ENCODE peak calls at places on chromosomes 3 and 15, in four cellular contexts. One of them, this sample, is unnamed.

GRCh38 chr15:63019539-63020109 is 22.9 kb upstream of the TPM1 start:
- DNase-seq in CD8-positive, alpha-beta memory T cell: no peak
- DNase-seq in ascending aorta: no peak
- DNase-seq in colonic mucosa: peak; percentile 42
- DNase-seq in this sample: no peak

GRCh38 chr3:35760147-35760546 is 120.8 kb downstream of the ARPP21 start:
- DNase-seq in CD8-positive, alpha-beta memory T cell: no peak
- DNase-seq in ascending aorta: no peak
- DNase-seq in colonic mucosa: no peak
- DNase-seq in this sample: no peak

GRCh38 chr15:43702174-43702573 is 8.5 kb downstream of the CKMT1A start:
- DNase-seq in colonic mucosa: no peak
- DNase-seq in CD8-positive, alpha-beta memory T cell: no peak
- DNase-seq in ascending aorta: no peak
- DNase-seq in this sample: no peak

GRCh38 chr3:37852097-37852496 is 9.6 kb upstream of the CTDSPL start:
- DNase-seq in ascending aorta: no peak
- DNase-seq in CD8-positive, alpha-beta memory T cell: no peak
- DNase-seq in colonic mucosa: no peak
- DNase-seq in this sample: no peak

GRCh38 chr3:150763841-150764483 is 993 bp upstream of the SIAH2 start:
- DNase-seq in colonic mucosa: peak; percentile 77
- DNase-seq in CD8-positive, alpha-beta memory T cell: peak; percentile 62
- DNase-seq in ascending aorta: peak; percentile 83
- DNase-seq in this sample: peak; percentile 81

GRCh38 chr15:89632563-89633430 is 22.5 kb downstream of the KIF7 start:
- DNase-seq in CD8-positive, alpha-beta memory T cell: no peak
- DNase-seq in colonic mucosa: no peak
- DNase-seq in ascending aorta: no peak
- DNase-seq in this sample: no peak

GRCh38 chr3:25592510-25592968 is 72.2 kb downstream of the TOP2B start:
- DNase-seq in ascending aorta: peak; percentile 78
- DNase-seq in CD8-positive, alpha-beta memory T cell: no peak
- DNase-seq in colonic mucosa: no peak
- DNase-seq in this sample: no peak

GRCh38 chr3:45056608-45057301 is 30.7 kb downstream of the CLEC3B start:
- DNase-seq in ascending aorta: no peak
- DNase-seq in CD8-positive, alpha-beta memory T cell: no peak
- DNase-seq in colonic mucosa: no peak
- DNase-seq in this sample: no peak

GRCh38 chr3:189508784-189509489 is 122.3 kb upstream of the TP63 start:
- DNase-seq in colonic mucosa: no peak
- DNase-seq in CD8-positive, alpha-beta memory T cell: no peak
- DNase-seq in ascending aorta: no peak
- DNase-seq in this sample: no peak

GRCh38 chr15:70100495-70101331 is 3.0 kb upstream of the TLE3 start:
- DNase-seq in CD8-positive, alpha-beta memory T cell: peak; percentile 76
- DNase-seq in ascending aorta: peak; percentile 79
- DNase-seq in colonic mucosa: peak; percentile 66
- DNase-seq in this sample: peak; percentile 71

GRCh38 chr3:45078910-45079522 is 52.9 kb downstream of the CLEC3B start:
- DNase-seq in CD8-positive, alpha-beta memory T cell: no peak
- DNase-seq in ascending aorta: no peak
- DNase-seq in colonic mucosa: peak; percentile 53
- DNase-seq in this sample: peak; percentile 47

DNA sequence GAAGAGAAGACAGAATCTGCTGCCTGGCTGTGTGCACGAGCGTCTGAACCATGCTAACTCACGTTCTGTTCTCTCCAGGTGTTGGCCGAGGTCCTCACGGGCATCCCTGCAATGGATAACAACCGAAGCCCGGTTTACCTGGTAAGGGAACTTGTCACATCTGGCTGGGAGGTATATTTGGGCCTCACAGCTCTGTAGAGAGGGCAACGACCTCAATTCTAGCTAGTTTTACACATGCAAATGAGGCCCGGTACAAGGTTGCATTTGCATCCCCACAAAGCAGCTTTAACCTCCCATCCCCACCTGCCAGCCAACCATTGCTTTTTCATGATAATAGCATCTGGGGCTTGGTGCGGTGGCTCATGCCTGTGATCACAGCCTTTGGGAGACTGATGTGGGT is 22.0 kb upstream of the TATDN2 start:
- DNase-seq in colonic mucosa: no peak
- DNase-seq in ascending aorta: no peak
- DNase-seq in CD8-positive, alpha-beta memory T cell: no peak
- DNase-seq in this sample: peak; percentile 52
- H3K4me3 ChIP-seq in colonic mucosa: no peak overlapping the region
- H3K4me3 ChIP-seq in ascending aorta: no peak overlapping the region
- H3K4me3 ChIP-seq in CD8-positive, alpha-beta memory T cell: no peak overlapping the region
- H3K4me3 ChIP-seq in this sample: no peak overlapping the region

GRCh38 chr3:48082580-48083187 is 66.5 kb upstream of the MAP4 start:
- DNase-seq in CD8-positive, alpha-beta memory T cell: no peak
- DNase-seq in colonic mucosa: no peak
- DNase-seq in ascending aorta: no peak
- DNase-seq in this sample: no peak

DNA sequence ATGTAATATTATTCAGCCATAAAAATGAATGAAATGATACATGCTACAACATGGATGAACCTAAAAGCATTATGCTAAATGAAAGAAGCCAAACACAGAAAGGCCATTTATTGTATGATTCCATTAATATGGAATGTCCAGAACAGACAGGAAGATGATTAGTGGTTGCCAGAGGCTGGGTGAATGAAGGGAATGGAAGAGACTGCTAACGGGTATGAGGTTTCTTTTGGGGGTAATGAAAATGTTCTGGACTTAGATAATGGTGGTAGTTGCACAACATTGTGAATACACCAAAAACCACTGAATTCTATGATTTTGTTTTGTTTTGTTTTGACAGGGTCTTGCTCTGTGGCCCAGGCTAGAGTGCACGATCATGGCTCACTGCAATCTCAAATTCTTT is 61.6 kb upstream of the MAP4 start:
- DNase-seq in CD8-positive, alpha-beta memory T cell: no peak
- DNase-seq in colonic mucosa: no peak
- DNase-seq in ascending aorta: no peak
- DNase-seq in this sample: no peak
- H3K4me3 ChIP-seq in CD8-positive, alpha-beta memory T cell: no peak overlapping the region
- H3K4me3 ChIP-seq in colonic mucosa: no peak overlapping the region
- H3K4me3 ChIP-seq in ascending aorta: no peak overlapping the region
- H3K4me3 ChIP-seq in this sample: no peak overlapping the region

GRCh38 chr15:86082619-86083377 is 3.1 kb downstream of the AGBL1 start:
- DNase-seq in CD8-positive, alpha-beta memory T cell: no peak
- DNase-seq in colonic mucosa: no peak
- DNase-seq in ascending aorta: no peak
- DNase-seq in this sample: no peak

GRCh38 chr15:86077070-86077469 is 2.6 kb upstream of the AGBL1 start:
- DNase-seq in CD8-positive, alpha-beta memory T cell: no peak
- DNase-seq in ascending aorta: no peak
- DNase-seq in colonic mucosa: no peak
- DNase-seq in this sample: no peak

GRCh38 chr15:86076468-86076867 is 3.2 kb upstream of the AGBL1 start:
- DNase-seq in CD8-positive, alpha-beta memory T cell: no peak
- DNase-seq in colonic mucosa: no peak
- DNase-seq in ascending aorta: no peak
- DNase-seq in this sample: no peak

GRCh38 chr15:86079491-86080266 is at the start of gene AGBL1:
- DNase-seq in ascending aorta: no peak
- DNase-seq in colonic mucosa: no peak
- DNase-seq in CD8-positive, alpha-beta memory T cell: no peak
- DNase-seq in this sample: no peak

GRCh38 chr15:86080302-86080701 is 631 bp downstream of the AGBL1 start:
- DNase-seq in colonic mucosa: no peak
- DNase-seq in CD8-positive, alpha-beta memory T cell: no peak
- DNase-seq in ascending aorta: no peak
- DNase-seq in this sample: no peak
- H3K4me3 ChIP-seq in colonic mucosa: no peak overlapping the region
- H3K4me3 ChIP-seq in CD8-positive, alpha-beta memory T cell: no peak overlapping the region
- H3K4me3 ChIP-seq in ascending aorta: no peak overlapping the region
- H3K4me3 ChIP-seq in this sample: no peak overlapping the region

DNA sequence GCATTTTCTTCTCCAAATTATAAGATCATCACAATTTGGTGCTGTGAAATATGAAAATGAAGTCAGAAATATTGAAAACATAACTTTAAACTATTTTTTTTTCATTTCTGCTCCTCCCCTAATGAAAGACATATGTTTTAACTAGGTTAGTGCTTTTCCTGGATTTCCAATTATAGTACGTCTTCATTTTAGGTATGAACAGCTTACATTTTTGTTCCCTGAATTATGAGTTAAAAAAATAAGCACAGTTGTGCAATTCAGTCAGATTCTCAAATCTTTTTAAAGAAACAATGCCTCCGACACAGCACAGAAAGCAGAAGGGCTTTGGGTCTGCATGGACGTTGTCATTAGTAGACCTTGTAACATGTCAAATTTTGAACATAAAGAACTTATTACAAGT is 83.5 kb upstream of the CFAP20DC start:
- DNase-seq in CD8-positive, alpha-beta memory T cell: no peak
- DNase-seq in colonic mucosa: no peak
- DNase-seq in ascending aorta: no peak
- DNase-seq in this sample: no peak
- H3K4me3 ChIP-seq in CD8-positive, alpha-beta memory T cell: no peak overlapping the region
- H3K4me3 ChIP-seq in colonic mucosa: no peak overlapping the region
- H3K4me3 ChIP-seq in ascending aorta: no peak overlapping the region
- H3K4me3 ChIP-seq in this sample: no peak overlapping the region

GRCh38 chr15:78979456-78980320 is 34.8 kb upstream of the CTSH start:
- DNase-seq in CD8-positive, alpha-beta memory T cell: no peak
- DNase-seq in colonic mucosa: peak; percentile 71
- DNase-seq in ascending aorta: peak; percentile 73
- DNase-seq in this sample: peak; percentile 67
- H3K4me3 ChIP-seq in CD8-positive, alpha-beta memory T cell: no peak overlapping the region
- H3K4me3 ChIP-seq in colonic mucosa: no peak overlapping the region
- H3K4me3 ChIP-seq in ascending aorta: no peak overlapping the region
- H3K4me3 ChIP-seq in this sample: no peak overlapping the region

GRCh38 chr15:69034352-69034751 is 19.9 kb downstream of the NOX5 start:
- DNase-seq in CD8-positive, alpha-beta memory T cell: no peak
- DNase-seq in colonic mucosa: no peak
- DNase-seq in ascending aorta: no peak
- DNase-seq in this sample: no peak

GRCh38 chr15:69027976-69028518 is 13.6 kb downstream of the NOX5 start:
- DNase-seq in CD8-positive, alpha-beta memory T cell: no peak
- DNase-seq in colonic mucosa: no peak
- DNase-seq in ascending aorta: no peak
- DNase-seq in this sample: no peak

GRCh38 chr15:69032006-69032405 is 17.5 kb downstream of the NOX5 start:
- DNase-seq in CD8-positive, alpha-beta memory T cell: no peak
- DNase-seq in colonic mucosa: no peak
- DNase-seq in ascending aorta: no peak
- DNase-seq in this sample: no peak

GRCh38 chr15:69032703-69033373 is 18.3 kb downstream of the NOX5 start:
- DNase-seq in CD8-positive, alpha-beta memory T cell: no peak
- DNase-seq in colonic mucosa: no peak
- DNase-seq in ascending aorta: peak; percentile 52
- DNase-seq in this sample: no peak

GRCh38 chr15:69031013-69032001 is 16.8 kb downstream of the NOX5 start:
- DNase-seq in colonic mucosa: peak; percentile 45
- DNase-seq in CD8-positive, alpha-beta memory T cell: no peak
- DNase-seq in ascending aorta: peak; percentile 60
- DNase-seq in this sample: peak; percentile 55
- H3K4me3 ChIP-seq in colonic mucosa: peak overlapping the region; percentile 25
- H3K4me3 ChIP-seq in CD8-positive, alpha-beta memory T cell: no peak overlapping the region
- H3K4me3 ChIP-seq in ascending aorta: peak overlapping the region; percentile 38
- H3K4me3 ChIP-seq in this sample: peak overlapping the region; percentile 37

GRCh38 chr3:196115678-196116083 is 33.8 kb upstream of the TFRC start:
- DNase-seq in CD8-positive, alpha-beta memory T cell: no peak
- DNase-seq in colonic mucosa: no peak
- DNase-seq in ascending aorta: no peak
- DNase-seq in this sample: no peak

GRCh38 chr3:196108075-196108743 is 26.3 kb upstream of the TFRC start:
- DNase-seq in ascending aorta: no peak
- DNase-seq in CD8-positive, alpha-beta memory T cell: no peak
- DNase-seq in colonic mucosa: no peak
- DNase-seq in this sample: no peak

GRCh38 chr3:196117809-196118208 is 35.9 kb upstream of the TFRC start:
- DNase-seq in ascending aorta: no peak
- DNase-seq in CD8-positive, alpha-beta memory T cell: no peak
- DNase-seq in colonic mucosa: no peak
- DNase-seq in this sample: no peak

DNA sequence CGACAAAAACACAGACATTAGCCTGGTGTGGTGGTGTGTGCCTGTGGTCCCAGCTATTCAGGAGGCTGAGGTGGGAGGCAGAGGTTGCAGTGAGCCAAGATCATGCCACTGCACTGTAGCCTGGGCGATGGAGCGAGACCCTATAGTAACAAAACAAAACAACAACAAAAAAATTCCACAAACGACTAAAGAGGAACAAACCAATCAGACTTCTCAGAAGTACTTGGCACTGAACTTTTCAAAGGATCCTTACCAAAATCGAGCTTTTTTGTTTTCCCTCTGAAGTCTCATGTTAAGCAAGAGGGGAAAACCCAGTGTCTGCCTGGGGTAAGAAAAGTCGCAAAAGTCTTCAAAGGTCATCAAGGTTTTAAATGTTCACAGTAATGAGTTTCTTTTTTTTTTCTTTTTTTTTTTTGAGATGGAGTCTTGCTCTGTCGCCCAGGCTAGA is 30.1 kb upstream of the TFRC start:
- DNase-seq in colonic mucosa: no peak
- DNase-seq in ascending aorta: no peak
- DNase-seq in CD8-positive, alpha-beta memory T cell: no peak
- DNase-seq in this sample: no peak
- H3K4me3 ChIP-seq in colonic mucosa: no peak overlapping the region
- H3K4me3 ChIP-seq in ascending aorta: no peak overlapping the region
- H3K4me3 ChIP-seq in CD8-positive, alpha-beta memory T cell: no peak overlapping the region
- H3K4me3 ChIP-seq in this sample: no peak overlapping the region

DNA sequence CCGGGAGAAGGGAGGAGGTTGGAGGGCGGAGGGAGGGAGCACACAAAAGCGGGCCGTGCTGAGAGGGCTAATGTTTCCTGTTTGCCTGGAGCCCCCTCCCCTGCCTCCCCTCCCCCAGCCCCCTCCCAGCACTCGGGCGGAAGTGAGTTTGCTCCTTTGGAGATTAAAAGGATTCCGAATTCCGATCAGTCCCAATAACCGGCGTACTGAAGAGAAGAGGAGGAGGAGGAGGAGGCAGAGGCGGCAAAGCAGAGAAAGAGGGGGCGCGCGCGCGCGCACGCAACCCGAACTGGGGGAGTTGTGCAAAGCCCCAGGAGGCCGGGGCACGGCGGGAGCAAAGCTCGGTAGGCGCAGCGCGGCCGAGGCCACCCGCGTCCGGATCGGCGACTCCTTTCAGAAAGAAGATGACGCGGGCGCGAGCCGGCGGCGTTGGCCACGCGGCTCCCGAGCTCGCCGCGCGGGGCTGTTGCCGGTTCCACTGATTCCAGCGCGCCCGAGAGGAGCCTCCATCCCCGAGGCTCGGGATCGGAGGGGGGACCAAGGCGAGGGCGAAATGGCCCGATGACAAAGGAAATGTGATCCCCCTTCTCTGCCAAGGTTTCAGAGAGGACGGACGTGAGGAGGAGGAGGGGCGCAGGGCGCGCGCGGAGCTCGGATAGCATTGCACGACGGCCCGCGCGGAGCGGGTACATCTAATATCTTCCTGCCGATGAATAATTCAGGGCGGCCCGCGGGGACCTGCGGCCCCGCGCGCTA is 1.2 kb upstream of the TRIM71 start:
- DNase-seq in ascending aorta: no peak
- DNase-seq in CD8-positive, alpha-beta memory T cell: no peak
- DNase-seq in colonic mucosa: no peak
- DNase-seq in this sample: no peak
- H3K4me3 ChIP-seq in ascending aorta: peak overlapping the region; percentile 62
- H3K4me3 ChIP-seq in CD8-positive, alpha-beta memory T cell: no peak overlapping the region
- H3K4me3 ChIP-seq in colonic mucosa: peak overlapping the region; percentile 33
- H3K4me3 ChIP-seq in this sample: peak overlapping the region; percentile 56